ENCODE peak calls at places on chromosomes 12 and 14, in six cellular contexts. One of them, this sample, is unnamed.

GRCh38 chr12:76920182-76921014 is 41.6 kb upstream of the CSRP2 start:
- DNase-seq in gastrocnemius medialis: no peak
- DNase-seq in fibroblast of pulmonary artery: no peak
- DNase-seq in right atrium auricular region: no peak
- DNase-seq in NT2/D1: no peak
- DNase-seq in hepatocyte: no peak
- DNase-seq in this sample: no peak

GRCh38 chr12:32108829-32109228 is 2.2 kb downstream of the BICD1 start:
- DNase-seq in gastrocnemius medialis: no peak
- DNase-seq in fibroblast of pulmonary artery: no peak
- DNase-seq in right atrium auricular region: no peak
- DNase-seq in NT2/D1: no peak
- DNase-seq in hepatocyte: no peak
- DNase-seq in this sample: no peak

GRCh38 chr12:79155703-79156102 is 291.1 kb downstream of the SYT1 start:
- DNase-seq in gastrocnemius medialis: no peak
- DNase-seq in fibroblast of pulmonary artery: peak
- DNase-seq in right atrium auricular region: no peak
- DNase-seq in NT2/D1: no peak
- DNase-seq in hepatocyte: no peak
- DNase-seq in this sample: no peak

GRCh38 chr14:85252011-85252410 is 277.9 kb upstream of the FLRT2 start:
- DNase-seq in gastrocnemius medialis: no peak
- DNase-seq in fibroblast of pulmonary artery: peak
- DNase-seq in right atrium auricular region: no peak
- DNase-seq in NT2/D1: no peak
- DNase-seq in hepatocyte: no peak
- DNase-seq in this sample: no peak

GRCh38 chr14:102949062-102949800 is 26.8 kb downstream of the AMN start:
- DNase-seq in gastrocnemius medialis: peak
- DNase-seq in fibroblast of pulmonary artery: no peak
- DNase-seq in right atrium auricular region: no peak
- DNase-seq in NT2/D1: no peak
- DNase-seq in hepatocyte: no peak
- DNase-seq in this sample: no peak

GRCh38 chr12:39157696-39158342 is 252.4 kb upstream of the CPNE8 start:
- DNase-seq in gastrocnemius medialis: no peak
- DNase-seq in fibroblast of pulmonary artery: peak
- DNase-seq in right atrium auricular region: no peak
- DNase-seq in NT2/D1: no peak
- DNase-seq in hepatocyte: no peak
- DNase-seq in this sample: no peak

GRCh38 chr14:69629225-69630127 is 18.1 kb downstream of the SUSD6 start:
- DNase-seq in gastrocnemius medialis: no peak
- DNase-seq in fibroblast of pulmonary artery: no peak
- DNase-seq in right atrium auricular region: no peak
- DNase-seq in NT2/D1: no peak
- DNase-seq in hepatocyte: no peak
- DNase-seq in this sample: no peak

GRCh38 chr12:117101953-117102833 is 3.0 kb upstream of the TESC start:
- DNase-seq in gastrocnemius medialis: no peak
- DNase-seq in fibroblast of pulmonary artery: no peak
- DNase-seq in right atrium auricular region: no peak
- DNase-seq in NT2/D1: no peak
- DNase-seq in hepatocyte: no peak
- DNase-seq in this sample: no peak

GRCh38 chr14:102087762-102088011 is 843 bp upstream of the HSP90AA1 start:
- DNase-seq in gastrocnemius medialis: no peak
- DNase-seq in fibroblast of pulmonary artery: no peak
- DNase-seq in right atrium auricular region: no peak
- DNase-seq in NT2/D1: no peak
- DNase-seq in hepatocyte: no peak
- DNase-seq in this sample: no peak

GRCh38 chr12:67957383-67957782 is 31.9 kb upstream of the IFNG-AS1 start:
- DNase-seq in gastrocnemius medialis: no peak
- DNase-seq in fibroblast of pulmonary artery: no peak
- DNase-seq in right atrium auricular region: no peak
- DNase-seq in NT2/D1: no peak
- DNase-seq in hepatocyte: no peak
- DNase-seq in this sample: no peak

GRCh38 chr12:48542300-48542928 is 17.0 kb downstream of the OR8S1 start:
- DNase-seq in gastrocnemius medialis: no peak
- DNase-seq in fibroblast of pulmonary artery: peak
- DNase-seq in right atrium auricular region: no peak
- DNase-seq in NT2/D1: peak
- DNase-seq in hepatocyte: peak
- DNase-seq in this sample: no peak

GRCh38 chr12:50641566-50641965 is 122.3 kb upstream of the ATF1 start:
- DNase-seq in gastrocnemius medialis: no peak
- DNase-seq in fibroblast of pulmonary artery: no peak
- DNase-seq in right atrium auricular region: no peak
- DNase-seq in NT2/D1: no peak
- DNase-seq in hepatocyte: no peak
- DNase-seq in this sample: no peak

GRCh38 chr12:1949771-1950470 is 31.5 kb upstream of the CACNA2D4 start:
- DNase-seq in gastrocnemius medialis: no peak
- DNase-seq in fibroblast of pulmonary artery: no peak
- DNase-seq in right atrium auricular region: no peak
- DNase-seq in NT2/D1: no peak
- DNase-seq in hepatocyte: no peak
- DNase-seq in this sample: peak

GRCh38 chr14:69652942-69653680 is 41.7 kb downstream of the SUSD6 start:
- DNase-seq in gastrocnemius medialis: no peak
- DNase-seq in fibroblast of pulmonary artery: no peak
- DNase-seq in right atrium auricular region: no peak
- DNase-seq in NT2/D1: no peak
- DNase-seq in hepatocyte: no peak
- DNase-seq in this sample: no peak

GRCh38 chr14:75496755-75497154 is 25.5 kb upstream of the BATF start:
- DNase-seq in gastrocnemius medialis: no peak
- DNase-seq in fibroblast of pulmonary artery: no peak
- DNase-seq in right atrium auricular region: no peak
- DNase-seq in NT2/D1: no peak
- DNase-seq in hepatocyte: no peak
- DNase-seq in this sample: no peak

GRCh38 chr12:98418357-98419075 is 96.9 kb upstream of the TMPO start:
- DNase-seq in gastrocnemius medialis: peak
- DNase-seq in fibroblast of pulmonary artery: peak
- DNase-seq in right atrium auricular region: peak
- DNase-seq in NT2/D1: peak
- DNase-seq in hepatocyte: peak
- DNase-seq in this sample: peak

GRCh38 chr12:49489720-49490119 is 49.1 kb upstream of the KCNH3 start:
- DNase-seq in gastrocnemius medialis: no peak
- DNase-seq in fibroblast of pulmonary artery: peak
- DNase-seq in right atrium auricular region: no peak
- DNase-seq in NT2/D1: peak
- DNase-seq in hepatocyte: no peak
- DNase-seq in this sample: no peak

GRCh38 chr12:89893972-89894706 is 185.5 kb upstream of the ATP2B1 start:
- DNase-seq in gastrocnemius medialis: no peak
- DNase-seq in fibroblast of pulmonary artery: peak
- DNase-seq in right atrium auricular region: no peak
- DNase-seq in NT2/D1: no peak
- DNase-seq in hepatocyte: no peak
- DNase-seq in this sample: no peak

GRCh38 chr12:34097213-34097612 is 74.9 kb downstream of the ALG10 start:
- DNase-seq in gastrocnemius medialis: no peak
- DNase-seq in fibroblast of pulmonary artery: no peak
- DNase-seq in right atrium auricular region: no peak
- DNase-seq in NT2/D1: no peak
- DNase-seq in hepatocyte: no peak
- DNase-seq in this sample: no peak

GRCh38 chr12:6639151-6639773 is 3.5 kb upstream of the LPAR5 start:
- DNase-seq in gastrocnemius medialis: no peak
- DNase-seq in fibroblast of pulmonary artery: no peak
- DNase-seq in right atrium auricular region: no peak
- DNase-seq in NT2/D1: no peak
- DNase-seq in hepatocyte: no peak
- DNase-seq in this sample: no peak

GRCh38 chr12:6638305-6638704 is 2.5 kb upstream of the LPAR5 start:
- DNase-seq in gastrocnemius medialis: peak
- DNase-seq in fibroblast of pulmonary artery: no peak
- DNase-seq in right atrium auricular region: no peak
- DNase-seq in NT2/D1: no peak
- DNase-seq in hepatocyte: no peak
- DNase-seq in this sample: no peak

GRCh38 chr12:6632026-6632978 is 3.5 kb downstream of the LPAR5 start:
- DNase-seq in gastrocnemius medialis: no peak
- DNase-seq in fibroblast of pulmonary artery: no peak
- DNase-seq in right atrium auricular region: no peak
- DNase-seq in NT2/D1: no peak
- DNase-seq in hepatocyte: peak
- DNase-seq in this sample: no peak

GRCh38 chr12:6635375-6635855 is 344 bp downstream of the LPAR5 start:
- DNase-seq in gastrocnemius medialis: no peak
- DNase-seq in fibroblast of pulmonary artery: no peak
- DNase-seq in right atrium auricular region: no peak
- DNase-seq in NT2/D1: no peak
- DNase-seq in hepatocyte: no peak
- DNase-seq in this sample: no peak

DNA sequence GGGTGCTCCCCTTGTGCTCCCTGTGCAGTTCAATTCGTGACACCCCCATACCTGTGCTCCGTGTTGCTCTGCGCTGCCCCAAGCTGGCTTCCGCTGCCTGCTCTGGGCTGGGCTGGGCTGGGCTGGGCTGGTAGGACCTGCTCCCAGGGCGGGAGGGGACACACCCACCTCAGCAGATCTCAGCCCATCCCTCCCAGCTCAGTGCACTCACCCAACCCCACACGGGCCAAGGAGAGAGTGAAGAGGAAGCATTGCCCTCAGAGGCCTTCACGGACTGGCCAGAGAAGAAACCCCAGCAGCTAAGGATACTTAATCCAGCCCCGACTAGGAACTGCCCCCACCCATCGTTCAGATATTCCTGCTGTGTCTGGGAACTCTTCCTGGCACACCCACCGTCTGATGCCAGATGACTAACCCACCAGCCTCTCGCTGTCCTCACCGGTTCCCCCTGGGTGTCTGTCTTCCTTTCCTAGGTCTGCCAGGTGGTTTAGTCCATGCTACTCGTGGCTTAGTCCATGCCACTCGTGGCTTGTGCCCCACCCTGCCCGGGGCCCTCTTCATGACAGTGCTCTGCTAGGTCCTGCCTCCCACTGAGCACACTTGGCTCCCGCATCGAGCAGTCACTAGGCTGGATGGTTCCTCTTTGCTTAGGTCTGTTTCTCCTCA is at the start of gene LPAR5:
- DNase-seq in gastrocnemius medialis: no peak
- DNase-seq in fibroblast of pulmonary artery: no peak
- DNase-seq in right atrium auricular region: no peak
- DNase-seq in NT2/D1: no peak
- DNase-seq in hepatocyte: peak
- DNase-seq in this sample: no peak
- H3K4me3 ChIP-seq in gastrocnemius medialis: no peak
- H3K4me3 ChIP-seq in fibroblast of pulmonary artery: no peak
- H3K4me3 ChIP-seq in right atrium auricular region: no peak
- H3K4me3 ChIP-seq in NT2/D1: no peak
- H3K4me3 ChIP-seq in hepatocyte: no peak
- H3K4me3 ChIP-seq in this sample: no peak

GRCh38 chr12:130970165-130970907 is 16.6 kb downstream of the ADGRD1 start:
- DNase-seq in gastrocnemius medialis: no peak
- DNase-seq in fibroblast of pulmonary artery: no peak
- DNase-seq in right atrium auricular region: peak
- DNase-seq in NT2/D1: no peak
- DNase-seq in hepatocyte: no peak
- DNase-seq in this sample: no peak
- H3K4me3 ChIP-seq in gastrocnemius medialis: no peak
- H3K4me3 ChIP-seq in fibroblast of pulmonary artery: no peak
- H3K4me3 ChIP-seq in right atrium auricular region: no peak
- H3K4me3 ChIP-seq in NT2/D1: no peak
- H3K4me3 ChIP-seq in hepatocyte: no peak
- H3K4me3 ChIP-seq in this sample: no peak

GRCh38 chr12:127052491-127053232 is 1214.3 kb upstream of the TMEM132C start:
- DNase-seq in gastrocnemius medialis: no peak
- DNase-seq in fibroblast of pulmonary artery: peak
- DNase-seq in right atrium auricular region: no peak
- DNase-seq in NT2/D1: no peak
- DNase-seq in hepatocyte: no peak
- DNase-seq in this sample: no peak
- H3K4me3 ChIP-seq in gastrocnemius medialis: no peak
- H3K4me3 ChIP-seq in fibroblast of pulmonary artery: no peak
- H3K4me3 ChIP-seq in right atrium auricular region: no peak
- H3K4me3 ChIP-seq in NT2/D1: no peak
- H3K4me3 ChIP-seq in hepatocyte: no peak
- H3K4me3 ChIP-seq in this sample: no peak

GRCh38 chr12:122099856-122100255 is 21.3 kb downstream of the MLXIP start:
- DNase-seq in gastrocnemius medialis: peak
- DNase-seq in fibroblast of pulmonary artery: no peak
- DNase-seq in right atrium auricular region: no peak
- DNase-seq in NT2/D1: no peak
- DNase-seq in hepatocyte: no peak
- DNase-seq in this sample: no peak

GRCh38 chr12:122099280-122099749 is 20.8 kb downstream of the MLXIP start:
- DNase-seq in gastrocnemius medialis: peak
- DNase-seq in fibroblast of pulmonary artery: no peak
- DNase-seq in right atrium auricular region: no peak
- DNase-seq in NT2/D1: no peak
- DNase-seq in hepatocyte: no peak
- DNase-seq in this sample: no peak

GRCh38 chr12:122096591-122097149 is 18.1 kb downstream of the MLXIP start:
- DNase-seq in gastrocnemius medialis: peak
- DNase-seq in fibroblast of pulmonary artery: peak
- DNase-seq in right atrium auricular region: no peak
- DNase-seq in NT2/D1: no peak
- DNase-seq in hepatocyte: no peak
- DNase-seq in this sample: no peak

GRCh38 chr12:122096014-122096413 is 17.5 kb downstream of the MLXIP start:
- DNase-seq in gastrocnemius medialis: no peak
- DNase-seq in fibroblast of pulmonary artery: no peak
- DNase-seq in right atrium auricular region: no peak
- DNase-seq in NT2/D1: no peak
- DNase-seq in hepatocyte: no peak
- DNase-seq in this sample: no peak

DNA sequence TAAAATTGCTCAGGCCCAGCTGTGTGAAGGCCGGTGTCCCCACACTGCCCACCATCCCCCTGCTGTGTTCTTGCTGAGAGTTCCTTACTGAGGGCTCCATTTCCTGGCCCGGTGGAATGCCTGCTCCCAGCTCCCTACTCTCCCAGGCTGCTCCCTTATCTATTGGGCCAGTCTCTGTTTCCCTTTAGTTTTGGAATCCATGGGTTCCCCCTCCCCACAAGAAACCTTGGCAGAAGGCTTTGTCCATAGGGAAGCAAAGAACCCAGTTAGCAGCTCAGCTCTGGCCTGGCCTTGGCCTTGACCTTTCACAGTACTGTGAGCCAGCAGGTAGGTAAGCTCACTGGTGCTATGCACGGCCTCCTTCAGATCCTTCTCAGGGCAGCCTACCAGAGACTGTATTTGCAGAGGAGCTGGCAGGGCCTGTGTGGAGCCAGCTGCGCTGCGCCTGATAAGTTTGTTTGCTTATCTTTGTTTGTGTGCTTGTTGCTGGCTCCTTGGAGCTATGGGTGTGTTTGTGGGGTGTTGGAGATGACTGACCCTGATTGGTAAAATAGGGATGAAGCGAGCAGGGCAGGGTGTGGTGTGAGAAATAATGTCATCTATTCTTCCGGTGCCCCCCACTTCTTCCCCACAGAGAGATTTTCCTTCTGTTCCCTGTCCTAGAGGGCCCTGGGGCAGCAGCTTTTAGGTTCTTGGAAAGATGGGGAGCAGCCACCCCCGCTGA is 19.2 kb downstream of the MLXIP start:
- DNase-seq in gastrocnemius medialis: peak
- DNase-seq in fibroblast of pulmonary artery: peak
- DNase-seq in right atrium auricular region: no peak
- DNase-seq in NT2/D1: no peak
- DNase-seq in hepatocyte: peak
- DNase-seq in this sample: no peak
- H3K4me3 ChIP-seq in gastrocnemius medialis: peak
- H3K4me3 ChIP-seq in fibroblast of pulmonary artery: peak
- H3K4me3 ChIP-seq in right atrium auricular region: peak
- H3K4me3 ChIP-seq in NT2/D1: no peak
- H3K4me3 ChIP-seq in hepatocyte: no peak
- H3K4me3 ChIP-seq in this sample: no peak

This sample was measured in uterus.